ENCODE peak calls at places on chromosomes 13 and 19, in six cellular contexts. One of them, this sample, is unnamed.

GRCh38 chr19:53010494-53010893 is 3.2 kb upstream of the ERVV-1 start:
- DNase-seq in right atrium auricular region: no peak
- DNase-seq in A549: no peak
- DNase-seq in AG09319: no peak
- DNase-seq in fibroblast of mammary gland: no peak
- DNase-seq in pancreas: no peak
- DNase-seq in this sample: no peak

GRCh38 chr19:56538761-56539263 is at the start of gene ZFP28:
- DNase-seq in right atrium auricular region: no peak
- DNase-seq in A549: no peak
- DNase-seq in AG09319: no peak
- DNase-seq in fibroblast of mammary gland: no peak
- DNase-seq in pancreas: peak
- DNase-seq in this sample: peak

GRCh38 chr13:48902421-48902820 is 73.3 kb upstream of the FNDC3A start:
- DNase-seq in right atrium auricular region: no peak
- DNase-seq in A549: no peak
- DNase-seq in AG09319: peak
- DNase-seq in fibroblast of mammary gland: peak
- DNase-seq in pancreas: no peak
- DNase-seq in this sample: no peak

GRCh38 chr19:45166723-45167252 is 6.0 kb upstream of the NKPD1 start:
- DNase-seq in right atrium auricular region: no peak
- DNase-seq in A549: no peak
- DNase-seq in AG09319: no peak
- DNase-seq in fibroblast of mammary gland: no peak
- DNase-seq in pancreas: no peak
- DNase-seq in this sample: no peak

GRCh38 chr19:42122691-42123607 is 9.3 kb downstream of the POU2F2 start:
- DNase-seq in right atrium auricular region: no peak
- DNase-seq in A549: no peak
- DNase-seq in AG09319: no peak
- DNase-seq in fibroblast of mammary gland: no peak
- DNase-seq in pancreas: no peak
- DNase-seq in this sample: peak

GRCh38 chr13:76853481-76853880 is 32.7 kb downstream of the KCTD12 start:
- DNase-seq in right atrium auricular region: no peak
- DNase-seq in A549: no peak
- DNase-seq in AG09319: no peak
- DNase-seq in fibroblast of mammary gland: no peak
- DNase-seq in pancreas: no peak
- DNase-seq in this sample: no peak

GRCh38 chr19:19820774-19821315 is 705 bp downstream of the ZNF506 start:
- DNase-seq in right atrium auricular region: no peak
- DNase-seq in A549: no peak
- DNase-seq in AG09319: no peak
- DNase-seq in fibroblast of mammary gland: peak
- DNase-seq in pancreas: no peak
- DNase-seq in this sample: no peak

GRCh38 chr13:59665184-59665583 is 498.5 kb downstream of the DIAPH3 start:
- DNase-seq in right atrium auricular region: no peak
- DNase-seq in A549: no peak
- DNase-seq in AG09319: no peak
- DNase-seq in fibroblast of mammary gland: no peak
- DNase-seq in pancreas: no peak
- DNase-seq in this sample: no peak

GRCh38 chr19:23070353-23070781 is 46.5 kb upstream of the ZNF730 start:
- DNase-seq in right atrium auricular region: peak
- DNase-seq in A549: peak
- DNase-seq in AG09319: no peak
- DNase-seq in fibroblast of mammary gland: peak
- DNase-seq in pancreas: no peak
- DNase-seq in this sample: no peak

GRCh38 chr13:33193428-33193974 is 92.1 kb downstream of the STARD13 start:
- DNase-seq in right atrium auricular region: no peak
- DNase-seq in A549: no peak
- DNase-seq in AG09319: no peak
- DNase-seq in fibroblast of mammary gland: no peak
- DNase-seq in pancreas: no peak
- DNase-seq in this sample: no peak

GRCh38 chr19:19817357-19817756 is 4.2 kb downstream of the ZNF506 start:
- DNase-seq in right atrium auricular region: no peak
- DNase-seq in A549: no peak
- DNase-seq in AG09319: no peak
- DNase-seq in fibroblast of mammary gland: no peak
- DNase-seq in pancreas: no peak
- DNase-seq in this sample: no peak

GRCh38 chr19:42132851-42133528 is 744 bp upstream of the POU2F2 start:
- DNase-seq in right atrium auricular region: no peak
- DNase-seq in A549: peak
- DNase-seq in AG09319: no peak
- DNase-seq in fibroblast of mammary gland: no peak
- DNase-seq in pancreas: peak
- DNase-seq in this sample: peak

GRCh38 chr13:31731923-31732322 is 7.4 kb upstream of the RXFP2 start:
- DNase-seq in right atrium auricular region: no peak
- DNase-seq in A549: no peak
- DNase-seq in AG09319: no peak
- DNase-seq in fibroblast of mammary gland: peak
- DNase-seq in pancreas: no peak
- DNase-seq in this sample: no peak

GRCh38 chr19:18014197-18014596 is 6.2 kb downstream of the ARRDC2 start:
- DNase-seq in right atrium auricular region: no peak
- DNase-seq in A549: no peak
- DNase-seq in AG09319: no peak
- DNase-seq in fibroblast of mammary gland: no peak
- DNase-seq in pancreas: no peak
- DNase-seq in this sample: no peak

GRCh38 chr13:88761145-88761544 is 1090.0 kb downstream of the SLITRK5 start:
- DNase-seq in right atrium auricular region: no peak
- DNase-seq in A549: no peak
- DNase-seq in AG09319: no peak
- DNase-seq in fibroblast of mammary gland: no peak
- DNase-seq in pancreas: no peak
- DNase-seq in this sample: no peak
- TF ChIP-seq CTCF in right atrium auricular region: no peak
- TF ChIP-seq CTCF in A549: no peak
- TF ChIP-seq CTCF in AG09319: no peak
- TF ChIP-seq CTCF in fibroblast of mammary gland: no peak
- TF ChIP-seq CTCF in pancreas: no peak
- TF ChIP-seq CTCF in this sample: no peak

GRCh38 chr19:48925240-48925843 is 8.2 kb upstream of the DHDH start:
- DNase-seq in right atrium auricular region: no peak
- DNase-seq in A549: peak
- DNase-seq in AG09319: peak
- DNase-seq in fibroblast of mammary gland: peak
- DNase-seq in pancreas: no peak
- DNase-seq in this sample: no peak

GRCh38 chr19:48922548-48923490 is 10.7 kb upstream of the DHDH start:
- DNase-seq in right atrium auricular region: no peak
- DNase-seq in A549: no peak
- DNase-seq in AG09319: no peak
- DNase-seq in fibroblast of mammary gland: no peak
- DNase-seq in pancreas: no peak
- DNase-seq in this sample: no peak

GRCh38 chr19:48926909-48927308 is 6.6 kb upstream of the DHDH start:
- DNase-seq in right atrium auricular region: peak
- DNase-seq in A549: peak
- DNase-seq in AG09319: peak
- DNase-seq in fibroblast of mammary gland: peak
- DNase-seq in pancreas: peak
- DNase-seq in this sample: no peak

GRCh38 chr19:48933382-48933932 is at the start of gene DHDH:
- DNase-seq in right atrium auricular region: peak
- DNase-seq in A549: peak
- DNase-seq in AG09319: no peak
- DNase-seq in fibroblast of mammary gland: peak
- DNase-seq in pancreas: peak
- DNase-seq in this sample: peak

DNA sequence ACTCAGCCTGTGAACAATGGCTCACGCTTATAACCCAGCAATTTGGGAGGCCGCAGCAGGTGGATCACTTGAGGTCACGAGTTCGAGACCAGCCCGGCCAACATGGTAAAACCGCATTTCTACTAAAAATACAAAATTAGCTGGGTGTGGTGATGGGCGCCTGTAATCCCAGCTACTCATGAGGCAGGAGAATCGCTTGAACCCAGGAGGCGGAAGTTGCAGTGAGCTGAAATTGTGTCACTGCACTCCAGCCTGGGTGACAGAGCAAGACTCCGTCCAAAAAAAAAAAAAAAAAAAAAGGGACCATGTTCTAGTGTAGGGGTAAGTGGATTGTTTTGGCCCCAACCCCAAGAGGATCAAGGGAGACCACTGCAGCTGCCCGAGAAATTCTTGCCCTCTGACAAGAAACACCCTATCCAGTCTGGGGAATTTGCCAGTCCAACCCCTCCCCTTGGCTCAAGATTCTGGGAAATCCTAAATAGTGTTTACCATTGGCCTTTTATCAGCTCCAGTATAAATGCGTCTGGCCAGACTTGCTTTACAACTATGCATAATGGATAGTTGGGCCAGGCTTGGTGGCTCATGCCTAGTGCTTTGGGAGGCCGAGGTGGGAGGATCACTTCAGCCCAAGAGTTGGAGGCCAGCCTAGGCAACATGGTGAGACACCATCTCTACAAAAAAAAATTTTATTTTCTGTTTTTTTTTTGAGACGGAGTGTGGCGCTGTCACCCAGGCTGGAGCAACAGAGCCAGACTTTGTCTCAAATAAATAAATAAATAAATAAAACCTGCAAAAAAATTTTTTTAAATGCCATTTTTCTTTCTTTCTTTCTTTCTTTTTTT is 5.1 kb upstream of the DHDH start:
- DNase-seq in right atrium auricular region: no peak
- DNase-seq in A549: no peak
- DNase-seq in AG09319: peak
- DNase-seq in fibroblast of mammary gland: peak
- DNase-seq in pancreas: no peak
- DNase-seq in this sample: no peak
- TF ChIP-seq CTCF in right atrium auricular region: no peak
- TF ChIP-seq CTCF in A549: no peak
- TF ChIP-seq CTCF in AG09319: no peak
- TF ChIP-seq CTCF in fibroblast of mammary gland: no peak
- TF ChIP-seq CTCF in pancreas: no peak
- TF ChIP-seq CTCF in this sample: no peak

DNA sequence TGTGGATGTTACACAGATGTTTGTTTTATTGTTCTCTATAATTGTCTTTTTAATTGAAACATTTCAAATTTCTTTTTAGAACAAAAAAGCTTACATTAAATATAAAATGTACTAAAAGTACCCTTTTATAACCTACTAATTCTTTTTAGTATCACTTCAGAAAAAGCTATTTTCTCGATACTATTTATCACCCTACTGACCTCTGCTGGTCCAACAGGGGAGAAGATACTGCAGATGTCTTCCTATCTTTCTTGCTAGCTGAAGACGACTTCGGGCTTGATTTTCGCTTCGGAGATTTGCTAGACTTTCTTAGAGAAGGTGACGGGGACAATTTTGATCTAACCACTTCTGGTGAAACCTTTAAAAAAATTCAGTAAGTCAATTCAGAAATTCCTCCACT is 42.4 kb downstream of the ZC3H13 start:
- DNase-seq in right atrium auricular region: no peak
- DNase-seq in A549: peak
- DNase-seq in AG09319: no peak
- DNase-seq in fibroblast of mammary gland: peak
- DNase-seq in pancreas: no peak
- DNase-seq in this sample: no peak
- TF ChIP-seq CTCF in right atrium auricular region: no peak
- TF ChIP-seq CTCF in A549: peak
- TF ChIP-seq CTCF in AG09319: peak
- TF ChIP-seq CTCF in fibroblast of mammary gland: peak
- TF ChIP-seq CTCF in pancreas: no peak
- TF ChIP-seq CTCF in this sample: no peak

GRCh38 chr13:29266743-29267142 is 328.7 kb downstream of the SLC7A1 start:
- DNase-seq in right atrium auricular region: no peak
- DNase-seq in A549: no peak
- DNase-seq in AG09319: no peak
- DNase-seq in fibroblast of mammary gland: no peak
- DNase-seq in pancreas: no peak
- DNase-seq in this sample: no peak

GRCh38 chr13:29270536-29271045 is 324.9 kb downstream of the SLC7A1 start:
- DNase-seq in right atrium auricular region: no peak
- DNase-seq in A549: no peak
- DNase-seq in AG09319: no peak
- DNase-seq in fibroblast of mammary gland: no peak
- DNase-seq in pancreas: no peak
- DNase-seq in this sample: no peak

GRCh38 chr13:29260684-29261083 is 334.8 kb downstream of the SLC7A1 start:
- DNase-seq in right atrium auricular region: no peak
- DNase-seq in A549: no peak
- DNase-seq in AG09319: no peak
- DNase-seq in fibroblast of mammary gland: no peak
- DNase-seq in pancreas: no peak
- DNase-seq in this sample: no peak

DNA sequence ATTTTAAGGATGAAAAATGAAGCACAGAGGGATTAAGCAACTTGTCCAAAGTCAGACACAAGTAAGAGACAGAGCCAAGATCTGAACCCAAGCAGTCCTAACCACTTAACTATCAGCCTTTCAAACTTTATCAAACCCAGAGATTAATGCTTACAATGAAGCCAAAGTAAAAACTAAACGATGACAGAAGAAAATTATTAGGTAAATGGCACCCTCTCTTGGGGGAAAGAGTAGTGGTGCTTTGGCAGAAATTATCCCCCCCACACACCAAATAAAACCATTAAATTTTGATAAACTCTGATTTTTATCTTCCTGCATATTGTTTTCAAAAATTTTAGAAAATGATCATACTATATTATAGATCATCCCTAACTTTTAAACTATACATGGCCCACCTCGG is 329.2 kb downstream of the SLC7A1 start:
- DNase-seq in right atrium auricular region: no peak
- DNase-seq in A549: no peak
- DNase-seq in AG09319: no peak
- DNase-seq in fibroblast of mammary gland: no peak
- DNase-seq in pancreas: no peak
- DNase-seq in this sample: no peak
- TF ChIP-seq CTCF in right atrium auricular region: no peak
- TF ChIP-seq CTCF in A549: no peak
- TF ChIP-seq CTCF in AG09319: no peak
- TF ChIP-seq CTCF in fibroblast of mammary gland: no peak
- TF ChIP-seq CTCF in pancreas: no peak
- TF ChIP-seq CTCF in this sample: no peak

GRCh38 chr13:97212540-97213146 is 9.5 kb upstream of the MBNL2 start:
- DNase-seq in right atrium auricular region: no peak
- DNase-seq in A549: peak
- DNase-seq in AG09319: no peak
- DNase-seq in fibroblast of mammary gland: peak
- DNase-seq in pancreas: no peak
- DNase-seq in this sample: no peak
- TF ChIP-seq CTCF in right atrium auricular region: peak
- TF ChIP-seq CTCF in A549: peak
- TF ChIP-seq CTCF in AG09319: peak
- TF ChIP-seq CTCF in fibroblast of mammary gland: peak
- TF ChIP-seq CTCF in pancreas: peak
- TF ChIP-seq CTCF in this sample: no peak

This sample was measured in activated B cell treated with CpG ODN at 0.5 μM for 24 hours.